ENCODE peak calls at places on chromosomes 11 and 22, in seven cellular contexts. E, Y, C, D, X, L and V are unnamed samples.

GRCh38 chr11:125236072-125236825 is 71.7 kb downstream of the PKNOX2 start:
- DNase-seq in Y (no peak), C (no peak), D (no peak), E (no peak), L (no peak), X (no peak), V (no peak)

GRCh38 chr11:95138448-95138847 is 48.8 kb downstream of the ENDOD1 start:
- DNase-seq in Y (no peak), E (no peak), L (no peak), X (no peak), D (no peak), C (no peak), V (peak)

GRCh38 chr11:94708176-94708575 is 60.0 kb upstream of the AMOTL1 start:
- DNase-seq in L (no peak), E (no peak), X (no peak), Y (no peak), C (no peak), D (no peak), V (no peak)

GRCh38 chr22:22089459-22090308 is 107.1 kb upstream of the TOP3B start:
- DNase-seq in L (no peak), D (no peak), Y (no peak), E (no peak), X (no peak), C (no peak), V (no peak)

GRCh38 chr11:45930951-45931563 is 8.6 kb downstream of the LARGE2 start:
- DNase-seq in X (no peak), Y (no peak), E (no peak), C (no peak), L (no peak), D (no peak), V (no peak)

GRCh38 chr11:33377100-33377851 is 120.1 kb downstream of the HIPK3 start:
- DNase-seq in L (no peak), X (no peak), C (no peak), E (no peak), Y (no peak), D (no peak), V (no peak)

GRCh38 chr22:48744283-48744641 is 1083.4 kb downstream of the BRD1 start:
- DNase-seq in E (no peak), Y (no peak), X (no peak), C (no peak), L (no peak), D (no peak), V (no peak)

GRCh38 chr11:95641506-95641905 is 148.1 kb downstream of the FAM76B start:
- DNase-seq in C (no peak), L (no peak), D (no peak), X (no peak), E (no peak), Y (no peak), V (no peak)

GRCh38 chr11:18721576-18722292 is 4.3 kb downstream of the IGSF22 start:
- DNase-seq in E (peak), D (no peak), C (no peak), L (peak), Y (no peak), X (no peak), V (peak)

GRCh38 chr11:44559207-44559943 is 6.1 kb upstream of the CD82 start:
- DNase-seq in D (no peak), L (no peak), Y (no peak), X (no peak), C (no peak), E (no peak), V (no peak)

GRCh38 chr11:3803726-3804510 is 4.4 kb upstream of the PGAP2 start:
- DNase-seq in X (no peak), D (no peak), C (no peak), L (no peak), E (no peak), Y (peak), V (no peak)